ENCODE peak calls at places on chromosomes 4 and X, in eight cellular contexts. Y, N, R, K, Z, L, E and D are unnamed samples.

GRCh38 chrX:13283968-13284914 is 35.6 kb downstream of the ATXN3L start:
- DNase-seq in Y (no peak), N (peak; percentile 75), R (no peak), K (no peak), Z (no peak), L (no peak), E (no peak), D (no peak)

GRCh38 chr4:53717064-53717549 is 125.8 kb upstream of the LNX1 start:
- DNase-seq in Y (no peak), N (no peak), R (no peak), K (no peak), Z (no peak), L (no peak), E (no peak), D (no peak)

GRCh38 chr4:84647307-84647884 is 64.5 kb downstream of the CDS1 start:
- DNase-seq in Y (no peak), N (peak; percentile 41), R (no peak), K (no peak), Z (peak; percentile 1), L (peak; percentile 1), E (no peak), D (no peak)

GRCh38 chr4:11455201-11455835 is 26.6 kb upstream of the HS3ST1 start:
- DNase-seq in Y (peak; percentile 69), N (no peak), R (no peak), K (no peak), Z (peak; percentile 20), L (peak; percentile 66), E (no peak), D (no peak)

GRCh38 chr4:94819779-94820178 is 62.0 kb downstream of the BMPR1B start:
- DNase-seq in Y (no peak), N (no peak), R (no peak), K (no peak), Z (no peak), L (no peak), E (no peak), D (no peak)

GRCh38 chr4:187501731-187502130 is 493.8 kb upstream of the ZFP42 start:
- DNase-seq in Y (no peak), N (no peak), R (no peak), K (no peak), Z (no peak), L (no peak), E (no peak), D (no peak)

GRCh38 chr4:93897559-93897958 is 69.0 kb downstream of the ATOH1 start:
- DNase-seq in Y (peak; percentile 50), N (no peak), R (no peak), K (no peak), Z (peak; percentile 5), L (no peak), E (no peak), D (peak; percentile 18)

GRCh38 chrX:103554687-103555417 is 30.5 kb upstream of the TCEAL4 start:
- DNase-seq in Y (no peak), N (peak; percentile 90), R (peak; percentile 16), K (peak; percentile 9), Z (no peak), L (no peak), E (peak; percentile 60), D (peak; percentile 29)

GRCh38 chr4:146790515-146790914 is 151.8 kb downstream of the POU4F2 start:
- DNase-seq in Y (no peak), N (no peak), R (no peak), K (no peak), Z (no peak), L (no peak), E (no peak), D (no peak)

GRCh38 chr4:168257663-168258235 is 60.8 kb downstream of the DDX60 start:
- DNase-seq in Y (no peak), N (no peak), R (no peak), K (no peak), Z (no peak), L (no peak), E (no peak), D (no peak)